ENCODE peak calls at places on chromosomes 12 and 14, in four cellular contexts. F is K562, R is HepG2, D is HCT116. E is an unnamed sample.

GRCh38 chr12:124248862-124249825 is 45.7 kb upstream of the RFLNA start:
- DNase-seq in F (no peak), R (no peak), D (no peak), E (no peak)

GRCh38 chr12:119208626-119209061 is 29.9 kb downstream of the HSPB8 start:
- DNase-seq in F (no peak), R (peak), D (no peak), E (no peak)

GRCh38 chr14:89681086-89682018 is 264.3 kb upstream of the FOXN3 start:
- DNase-seq in F (no peak), R (no peak), D (no peak), E (no peak)

GRCh38 chr12:20963762-20964161 is 153.3 kb downstream of the SLCO1B3 start:
- DNase-seq in F (no peak), R (no peak), D (no peak), E (no peak)

GRCh38 chr14:35133542-35134328 is 11.4 kb downstream of the PRORP start:
- DNase-seq in F (no peak), R (peak), D (no peak), E (no peak)

GRCh38 chr12:66066071-66066928 is 64.2 kb downstream of the LLPH start:
- DNase-seq in F (no peak), R (peak), D (no peak), E (no peak)

GRCh38 chr12:17511369-17511768 is 578.6 kb downstream of the RERGL start:
- DNase-seq in F (no peak), R (no peak), D (no peak), E (no peak)

GRCh38 chr12:92141585-92142244 is 3.9 kb downstream of the BTG1 start:
- DNase-seq in F (no peak), R (no peak), D (no peak), E (no peak)

GRCh38 chr12:114096461-114096860 is 130.3 kb upstream of the RBM19 start:
- DNase-seq in F (no peak), R (no peak), D (no peak), E (no peak)

GRCh38 chr14:89701079-89702043 is 253.2 kb downstream of the EFCAB11 start:
- DNase-seq in F (peak), R (peak), D (peak), E (peak)

GRCh38 chr14:67524152-67524963 is 8.7 kb upstream of the PLEKHH1 start:
- DNase-seq in F (no peak), R (no peak), D (no peak), E (no peak)

GRCh38 chr14:59013672-59014298 is 174.7 kb upstream of the DAAM1 start:
- DNase-seq in F (no peak), R (peak), D (no peak), E (no peak)

GRCh38 chr14:73879027-73879426 is 7.6 kb upstream of the ZNF410 start:
- DNase-seq in F (no peak), R (no peak), D (no peak), E (no peak)

GRCh38 chr12:98274430-98275130 is 240.8 kb upstream of the TMPO start:
- DNase-seq in F (no peak), R (no peak), D (no peak), E (no peak)

GRCh38 chr12:46669720-46670119 is 156.1 kb downstream of the SLC38A4 start:
- DNase-seq in F (no peak), R (no peak), D (no peak), E (peak)

GRCh38 chr12:75814856-75815754 is 216.5 kb downstream of the PHLDA1 start:
- DNase-seq in F (no peak), R (no peak), D (no peak), E (no peak)

GRCh38 chr14:23653046-23653445 is 16.9 kb downstream of the DHRS2 start:
- DNase-seq in F (no peak), R (no peak), D (no peak), E (no peak)
- TF ChIP-seq YY1 in F (no peak), R (no peak), D (no peak), E (no peak)

DNA sequence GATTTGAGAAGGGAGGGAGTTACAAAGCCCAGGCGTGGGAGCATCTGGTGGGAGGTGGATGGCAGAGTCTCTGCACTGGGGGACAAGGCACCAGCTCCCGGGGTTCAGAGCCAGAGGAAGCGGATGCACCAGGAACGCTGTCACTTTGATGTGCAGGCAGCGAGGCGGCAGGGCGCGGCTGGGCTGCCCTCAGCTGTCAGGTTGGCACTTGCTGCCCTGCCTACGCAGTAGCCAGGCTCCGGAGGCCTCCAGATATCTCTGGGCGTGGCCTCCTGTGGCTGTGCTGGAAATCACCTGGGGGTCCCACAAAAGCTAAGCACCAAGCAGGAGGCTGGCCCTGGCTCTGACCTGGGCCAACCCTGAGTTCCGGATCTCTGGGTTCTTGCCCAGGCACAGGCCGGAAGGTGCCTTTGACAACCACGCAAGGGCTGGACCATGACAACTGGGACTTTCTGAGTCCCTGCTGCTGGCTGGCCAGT is 62.1 kb upstream of the MAP1LC3B2 start:
- DNase-seq in F (no peak), R (no peak), D (peak), E (no peak)
- TF ChIP-seq YY1 in F (no peak), R (no peak), D (no peak), E (no peak)

DNA sequence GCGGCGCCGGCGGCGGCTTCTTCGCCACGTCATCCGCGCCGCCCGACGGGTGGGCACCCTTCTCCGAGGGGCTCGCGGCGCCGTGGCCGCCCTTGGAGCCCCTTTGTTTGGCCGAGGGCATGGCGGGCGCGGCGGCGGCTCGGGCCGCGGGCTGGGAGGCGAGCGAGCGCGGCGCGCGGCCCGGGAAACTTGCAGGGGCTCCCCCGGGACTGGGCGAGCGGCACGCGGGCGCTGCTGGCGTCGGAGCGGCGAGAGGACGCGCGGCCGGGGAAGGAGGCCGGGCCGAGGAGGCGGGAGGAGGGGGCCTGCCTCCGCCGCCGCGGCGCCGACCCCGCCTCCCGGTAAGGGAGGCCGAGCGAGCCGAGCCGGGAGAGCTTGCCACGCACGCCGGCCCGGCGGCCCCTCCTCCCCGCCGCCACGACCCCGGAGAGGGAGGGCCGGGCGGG is at the start of gene CKAP4:
- DNase-seq in F (peak), R (peak), D (no peak), E (peak)
- TF ChIP-seq YY1 in F (no peak), R (peak), D (peak), E (no peak)

GRCh38 chr12:74043343-74043742 is 494.3 kb upstream of the ATXN7L3B start:
- DNase-seq in F (no peak), R (no peak), D (peak), E (no peak)
- TF ChIP-seq YY1 in F (no peak), R (no peak), D (peak), E (no peak)

GRCh38 chr12:12723681-12724420 is 6.7 kb downstream of the CDKN1B start:
- DNase-seq in F (peak), R (no peak), D (no peak), E (no peak)
- TF ChIP-seq YY1 in F (no peak), R (no peak), D (no peak), E (no peak)

GRCh38 chr12:29734748-29735147 is 49.0 kb downstream of the TMTC1 start:
- DNase-seq in F (no peak), R (no peak), D (no peak), E (no peak)

GRCh38 chr12:29734299-29734698 is 49.4 kb downstream of the TMTC1 start:
- DNase-seq in F (no peak), R (no peak), D (no peak), E (no peak)

GRCh38 chr12:29732211-29732992 is 51.3 kb downstream of the TMTC1 start:
- DNase-seq in F (no peak), R (no peak), D (no peak), E (no peak)

GRCh38 chr12:29731556-29731955 is 52.2 kb downstream of the TMTC1 start:
- DNase-seq in F (no peak), R (no peak), D (no peak), E (no peak)

GRCh38 chr12:29733060-29733459 is 50.7 kb downstream of the TMTC1 start:
- DNase-seq in F (no peak), R (no peak), D (no peak), E (no peak)
- TF ChIP-seq YY1 in F (no peak), R (no peak), D (no peak), E (no peak)

GRCh38 chr14:38958589-38958988 is 144.4 kb downstream of the SEC23A start:
- DNase-seq in F (no peak), R (no peak), D (no peak), E (no peak)
- TF ChIP-seq YY1 in F (no peak), R (no peak), D (no peak), E (no peak)

E was measured in NT2/D1.